ENCODE peak calls at places on chromosome 14, in six cellular contexts. T is pancreas, J is right atrium auricular region, N is Panc1, V is GM10248, Z is psoas muscle. O is an unnamed sample.

GRCh38 chr14:102913341-102914211 is 8.9 kb upstream of the AMN start:
- DNase-seq in J (no peak), N (no peak), Z (no peak), V (no peak), T (no peak), O (no peak)

GRCh38 chr14:88919502-88919901 is 95.1 kb downstream of the TTC8 start:
- DNase-seq in T (no peak), V (no peak), N (no peak), J (no peak), Z (no peak), O (no peak)

GRCh38 chr14:95497561-95498011 is 18.9 kb downstream of the SYNE3 start:
- DNase-seq in Z (no peak), T (no peak), J (no peak), N (no peak), V (no peak), O (no peak)

GRCh38 chr14:32382704-32383103 is 53.6 kb downstream of the AKAP6 start:
- DNase-seq in N (no peak), Z (no peak), T (no peak), J (no peak), V (no peak), O (no peak)

GRCh38 chr14:31746326-31746725 is 185.1 kb downstream of the NUBPL start:
- DNase-seq in T (no peak), J (no peak), V (no peak), N (no peak), Z (no peak), O (no peak)

GRCh38 chr14:64464695-64465094 is 604 bp upstream of the AKAP5 start:
- DNase-seq in T (no peak), J (no peak), Z (no peak), N (no peak), V (no peak), O (no peak)

GRCh38 chr14:76950043-76951020 is 78.2 kb downstream of the IRF2BPL start:
- DNase-seq in J (no peak), V (no peak), Z (no peak), T (no peak), N (no peak), O (no peak)

GRCh38 chr14:99519931-99520421 is 38.8 kb downstream of the CCNK start:
- DNase-seq in V (no peak), J (no peak), T (no peak), N (no peak), Z (no peak), O (no peak)

GRCh38 chr14:58807271-58807670 is 169.5 kb downstream of the DACT1 start:
- DNase-seq in N (no peak), V (no peak), Z (no peak), J (no peak), T (no peak), O (no peak)

GRCh38 chr14:60396718-60397343 is 89.0 kb downstream of the C14orf39 start:
- DNase-seq in J (no peak), Z (no peak), N (no peak), T (no peak), V (no peak), O (no peak)

GRCh38 chr14:37824936-37825698 is 229.7 kb downstream of the TTC6 start:
- DNase-seq in T (no peak), N (no peak), V (no peak), Z (no peak), J (no peak), O (no peak)

GRCh38 chr14:59026086-59026485 is 162.4 kb upstream of the DAAM1 start:
- DNase-seq in J (no peak), N (no peak), V (no peak), Z (no peak), T (no peak), O (no peak)

GRCh38 chr14:100530270-100531072 is 56.7 kb downstream of the BEGAIN start:
- DNase-seq in T (no peak), Z (no peak), V (no peak), J (no peak), N (no peak), O (peak)

GRCh38 chr14:103597623-103598372 is 31.2 kb upstream of the KLC1 start:
- DNase-seq in J (peak), T (no peak), N (no peak), Z (peak), V (no peak), O (no peak)

GRCh38 chr14:72883963-72884362 is 9.9 kb downstream of the DPF3 start:
- DNase-seq in Z (no peak), J (no peak), N (no peak), V (peak), T (no peak), O (no peak)

GRCh38 chr14:76581592-76581991 is 179.7 kb upstream of the VASH1 start:
- DNase-seq in J (no peak), V (no peak), T (no peak), Z (no peak), N (no peak), O (no peak)

GRCh38 chr14:33964599-33965317 is 13.9 kb upstream of the EGLN3 start:
- DNase-seq in Z (no peak), T (no peak), N (no peak), V (no peak), J (no peak), O (no peak)

GRCh38 chr14:85124896-85125295 is 405.0 kb upstream of the FLRT2 start:
- DNase-seq in T (no peak), J (no peak), V (no peak), Z (no peak), N (no peak), O (no peak)

GRCh38 chr14:68687746-68688145 is 105.1 kb downstream of the ZFP36L1 start:
- DNase-seq in Z (no peak), V (no peak), N (no peak), T (no peak), J (no peak), O (no peak)

GRCh38 chr14:75090353-75090752 is 20.9 kb downstream of the ZC2HC1C start:
- DNase-seq in N (no peak), Z (no peak), V (no peak), T (no peak), J (no peak), O (no peak)

GRCh38 chr14:66315548-66315947 is 170.6 kb upstream of the CCDC196 start:
- DNase-seq in T (no peak), N (no peak), J (no peak), V (no peak), Z (no peak), O (no peak)

GRCh38 chr14:68458840-68459469 is 333.9 kb downstream of the ZFP36L1 start:
- DNase-seq in Z (peak), T (peak), V (no peak), J (no peak), N (no peak), O (no peak)

GRCh38 chr14:52080171-52080800 is 11.4 kb upstream of the NID2 start:
- DNase-seq in T (no peak), J (no peak), V (no peak), Z (no peak), N (no peak), O (no peak)

GRCh38 chr14:64718762-64719161 is 14.5 kb downstream of the PLEKHG3 start:
- DNase-seq in T (no peak), V (no peak), J (no peak), Z (no peak), N (no peak), O (no peak)

GRCh38 chr14:74221741-74222140 is 17.5 kb upstream of the VSX2 start:
- DNase-seq in Z (no peak), N (no peak), T (no peak), J (no peak), V (no peak), O (no peak)

GRCh38 chr14:101602466-101602840 is 41.2 kb downstream of the DIO3 start:
- DNase-seq in V (no peak), T (no peak), N (no peak), J (no peak), Z (no peak), O (no peak)

GRCh38 chr14:106286697-106287290 is 760.4 kb downstream of the TMEM121 start:
- DNase-seq in N (no peak), Z (no peak), V (peak), J (no peak), T (no peak), O (no peak)

GRCh38 chr14:91354221-91354916 is 63.3 kb downstream of the CCDC88C start:
- DNase-seq in N (no peak), Z (peak), V (no peak), J (no peak), T (no peak), O (no peak)

GRCh38 chr14:99304208-99304607 is 32.2 kb upstream of the BCL11B start:
- DNase-seq in N (no peak), Z (no peak), J (no peak), T (no peak), V (no peak), O (no peak)

GRCh38 chr14:45364565-45364964 is 111.6 kb upstream of the MIS18BP1 start:
- DNase-seq in T (no peak), J (no peak), N (no peak), V (no peak), Z (no peak), O (no peak)

GRCh38 chr14:66724996-66725395 is 217.0 kb downstream of the GPHN start:
- DNase-seq in J (no peak), V (no peak), T (no peak), Z (no peak), N (no peak), O (no peak)

GRCh38 chr14:100575266-100575995 is 11.8 kb downstream of the BEGAIN start:
- DNase-seq in J (no peak), V (no peak), T (no peak), N (no peak), Z (peak), O (no peak)

GRCh38 chr14:75794615-75795038 is 133.6 kb downstream of the TTLL5 start:
- DNase-seq in T (no peak), J (no peak), Z (no peak), N (peak), V (no peak), O (no peak)

GRCh38 chr14:74427651-74428050 is 1.6 kb upstream of the SYNDIG1L start:
- DNase-seq in T (no peak), V (no peak), Z (no peak), N (no peak), J (no peak), O (peak)

GRCh38 chr14:69048456-69048855 is 69.4 kb upstream of the ACTN1 start:
- DNase-seq in Z (no peak), V (no peak), J (no peak), N (no peak), T (peak), O (no peak)

DNA sequence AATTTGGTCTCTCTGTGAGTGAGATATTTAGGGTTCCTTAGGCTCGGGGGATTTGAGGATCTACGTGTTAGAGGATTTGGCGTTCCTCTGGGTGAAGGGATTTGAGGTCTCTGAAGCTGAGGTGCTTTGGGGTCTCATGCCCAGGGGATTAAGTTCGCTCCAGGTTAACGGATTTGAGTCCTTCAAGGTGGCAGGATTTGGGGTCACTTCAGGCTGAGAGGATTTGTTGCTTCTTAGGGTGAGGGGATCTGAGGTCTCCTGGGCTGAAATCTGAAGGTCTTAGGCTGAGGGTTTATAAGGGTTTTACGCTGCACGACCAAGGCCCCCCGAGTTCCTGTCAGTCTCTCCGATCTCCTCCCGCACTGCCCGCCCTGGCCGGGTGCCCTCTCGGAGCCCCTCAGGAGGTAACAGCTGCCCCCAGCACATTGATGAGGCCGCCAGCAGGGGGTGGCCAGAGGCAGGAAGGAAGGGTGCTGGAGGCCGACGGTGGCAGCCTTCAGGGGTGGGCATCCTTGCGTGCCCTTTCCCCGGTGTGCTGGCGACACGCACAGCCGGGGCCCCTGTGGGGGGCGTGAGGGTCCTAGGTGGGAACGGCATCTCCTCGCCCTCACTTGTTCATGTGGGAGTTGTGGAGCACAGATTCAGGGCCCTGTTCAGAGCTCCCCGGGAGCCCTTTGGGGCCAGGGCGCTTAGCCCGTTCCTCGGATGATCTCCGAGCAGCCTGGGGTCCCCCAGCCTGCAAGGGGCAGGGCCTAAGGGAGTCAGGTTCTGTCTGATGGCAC is 14.3 kb downstream of the CEP170B start:
- DNase-seq in N (no peak), V (no peak), J (no peak), T (no peak), Z (peak), O (no peak)
- TF ChIP-seq CTCF in N (no peak), V (no peak), J (no peak), T (no peak), Z (no peak), O (no peak)

DNA sequence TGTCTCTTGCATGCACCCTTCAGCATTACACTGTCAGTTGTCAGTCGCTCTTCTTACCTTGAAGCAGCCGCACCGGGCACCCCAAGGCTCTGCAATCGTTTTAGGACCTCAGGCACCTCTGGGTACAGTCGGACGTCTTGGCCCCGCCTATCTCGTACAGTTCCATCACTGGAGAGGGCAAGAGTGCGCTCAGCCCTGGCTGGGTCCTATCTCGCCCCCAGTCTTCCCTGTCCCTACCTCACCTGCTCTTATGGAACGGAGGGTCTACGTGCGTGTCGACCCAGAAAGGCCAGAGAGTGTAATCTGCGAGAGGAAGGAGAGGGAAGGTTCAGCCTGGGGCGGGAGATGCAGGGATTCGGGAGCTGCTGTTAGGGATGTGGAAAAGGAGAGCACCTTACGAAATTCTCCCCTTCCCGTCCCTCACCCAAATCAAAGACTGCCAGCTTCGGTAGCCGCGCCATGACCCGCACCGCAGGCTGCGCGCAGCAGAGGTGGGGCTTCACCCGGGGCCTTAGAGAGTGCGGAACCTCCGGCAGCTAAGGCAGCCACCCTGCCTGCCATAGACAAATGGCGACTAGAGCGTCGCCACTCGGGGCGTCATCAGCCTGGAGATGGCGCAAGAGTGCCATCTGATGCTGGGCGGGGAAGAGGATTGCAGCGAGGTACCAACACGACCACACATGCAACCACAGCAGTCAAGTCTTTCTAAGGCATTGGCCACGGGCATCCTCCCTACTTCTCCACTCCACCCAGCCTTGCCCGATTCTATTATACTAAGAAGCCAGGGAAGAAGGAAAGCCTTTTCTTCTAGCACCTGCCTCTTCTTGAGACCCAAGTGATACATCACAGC is at the start of gene MDP1:
- DNase-seq in Z (peak), N (no peak), V (peak), T (peak), J (peak), O (peak)
- TF ChIP-seq CTCF in Z (peak), N (peak), V (peak), T (no peak), J (no peak), O (peak)

GRCh38 chr14:97445367-97445766 is 648.2 kb downstream of the VRK1 start:
- DNase-seq in N (no peak), Z (no peak), T (no peak), J (no peak), V (no peak), O (no peak)
- TF ChIP-seq CTCF in N (no peak), Z (no peak), T (no peak), J (no peak), V (no peak), O (no peak)

GRCh38 chr14:94355191-94355794 is 32.2 kb upstream of the SERPINA6 start:
- DNase-seq in Z (peak), N (no peak), T (no peak), J (peak), V (peak), O (no peak)
- TF ChIP-seq CTCF in Z (no peak), N (peak), T (no peak), J (no peak), V (no peak), O (peak)

GRCh38 chr14:49767473-49768300 is at the start of gene KLHDC2:
- DNase-seq in Z (peak), V (peak), J (peak), T (peak), N (no peak), O (peak)
- TF ChIP-seq CTCF in Z (peak), V (peak), J (peak), T (no peak), N (peak), O (peak)

DNA sequence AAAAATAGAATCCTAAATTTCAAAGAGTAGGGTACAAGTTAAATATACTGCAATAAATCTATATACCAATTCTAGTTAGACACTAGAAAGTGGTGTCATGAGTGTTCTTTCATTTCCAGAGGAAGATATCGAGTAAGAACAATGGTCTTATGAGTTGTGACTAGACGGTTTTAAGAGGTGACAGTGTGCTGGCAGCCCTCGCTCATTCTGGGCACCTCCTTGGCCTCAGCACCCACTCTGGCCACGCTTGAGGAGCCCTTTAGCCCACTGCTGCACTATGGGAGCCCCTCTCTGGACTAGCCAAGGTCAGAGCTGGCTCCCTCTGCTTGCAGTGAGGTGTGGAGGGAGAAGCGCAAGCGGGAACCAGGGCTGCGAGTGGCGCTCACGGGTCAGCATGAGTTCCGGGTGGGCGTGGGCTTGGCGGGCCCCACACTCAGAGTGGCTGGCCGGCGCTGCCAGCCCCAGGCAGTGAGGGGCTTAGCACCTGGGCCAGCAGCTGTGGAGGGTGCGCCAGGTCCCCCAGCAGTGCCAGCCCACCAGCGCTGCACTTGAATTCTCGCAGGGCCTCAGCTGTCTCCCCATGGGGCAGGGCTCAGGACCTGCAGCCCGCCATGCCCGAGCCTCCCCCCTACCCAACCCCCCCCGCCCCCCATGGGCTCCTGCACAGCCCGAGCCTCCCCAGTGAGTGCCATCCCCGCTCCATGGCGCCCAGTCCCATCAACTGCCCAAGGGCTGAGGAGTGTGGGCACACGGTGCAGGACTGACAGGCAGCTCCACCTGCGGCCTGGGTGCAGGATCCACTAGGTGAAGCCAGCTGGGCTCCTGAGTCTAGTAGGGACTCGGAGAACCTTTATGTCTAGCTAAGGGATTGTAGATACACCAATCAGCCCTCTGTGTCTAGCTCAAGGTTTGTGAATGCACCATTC is 18.7 kb downstream of the PRKD1 start:
- DNase-seq in T (no peak), V (no peak), J (no peak), Z (no peak), N (no peak), O (no peak)
- TF ChIP-seq CTCF in T (no peak), V (no peak), J (no peak), Z (no peak), N (no peak), O (no peak)

O was measured in type B pancreatic cell.